ENCODE peak calls at places on chromosomes 1 and 21, in ten cellular contexts. B is left lung; A is lower lobe of right lung; Q is heart right ventricle; J is hepatocyte; W is uterus; L is CD8-positive, alpha-beta memory T cell; R is IMR-90; T is dorsolateral prefrontal cortex; V is pancreas. E is an unnamed sample.
A peak's percentile ranks its signal among the peaks of the same experiment; 100 is the strongest.

GRCh38 chr1:39625462-39626273 is 13.8 kb downstream of the HEYL start:
- DNase-seq in B (no peak), Q (peak; percentile 86), J (peak; percentile 79), A (peak; percentile 66), V (no peak), R (peak; percentile 53), L (no peak), T (peak; percentile 71), W (peak; percentile 94), E (peak; percentile 63)

GRCh38 chr1:237038211-237038610 is 3.8 kb upstream of the RYR2 start:
- DNase-seq in R (no peak), L (no peak), T (no peak), A (no peak), Q (no peak), B (no peak), J (no peak), W (no peak), V (no peak), E (no peak)

GRCh38 chr1:201649776-201650607 is 111.1 kb downstream of the NAV1 start:
- DNase-seq in A (peak; percentile 83), V (peak; percentile 91), T (peak; percentile 85), Q (peak; percentile 89), R (peak; percentile 70), W (peak; percentile 88), B (peak; percentile 93), L (no peak), J (peak; percentile 88), E (peak; percentile 63)

GRCh38 chr21:44916965-44917364 is 3.7 kb downstream of the ITGB2 start:
- DNase-seq in B (no peak), T (no peak), L (no peak), R (no peak), V (no peak), W (no peak), Q (no peak), J (no peak), A (no peak), E (no peak)

GRCh38 chr21:32392299-32392879 is 423 bp downstream of the URB1 start:
- DNase-seq in W (no peak), T (no peak), J (peak; percentile 19), L (no peak), V (no peak), R (no peak), Q (no peak), A (no peak), B (no peak), E (no peak)

GRCh38 chr1:30447701-30448100 is 275.7 kb downstream of the MATN1 start:
- DNase-seq in A (no peak), T (no peak), Q (no peak), V (no peak), R (no peak), L (no peak), B (no peak), W (no peak), J (no peak), E (no peak)

GRCh38 chr1:204445860-204446412 is 34.3 kb upstream of the PPP1R15B start:
- DNase-seq in A (no peak), T (no peak), W (no peak), B (no peak), Q (peak; percentile 43), R (peak; percentile 27), L (peak; percentile 64), V (peak; percentile 75), J (peak; percentile 51), E (no peak)

GRCh38 chr1:240385985-240386978 is 225.7 kb downstream of the GREM2 start:
- DNase-seq in B (no peak), A (no peak), V (no peak), R (peak; percentile 94), L (no peak), J (peak; percentile 24), W (no peak), Q (no peak), T (no peak), E (no peak)

GRCh38 chr1:225608014-225608796 is 44.7 kb downstream of the ENAH start:
- DNase-seq in R (no peak), W (no peak), B (no peak), L (no peak), Q (no peak), J (no peak), V (no peak), T (no peak), A (no peak), E (no peak)

GRCh38 chr1:16421201-16421600 is 16.0 kb downstream of the SPATA21 start:
- DNase-seq in Q (no peak), A (no peak), R (no peak), L (no peak), B (no peak), V (no peak), J (no peak), W (no peak), T (no peak), E (no peak)

GRCh38 chr1:1857096-1857703 is 33.7 kb downstream of the GNB1 start:
- DNase-seq in L (peak; percentile 8), R (no peak), W (no peak), V (no peak), Q (no peak), J (no peak), A (no peak), T (no peak), B (no peak), E (no peak)

GRCh38 chr21:45993210-45994085 is 11.9 kb downstream of the COL6A1 start:
- DNase-seq in T (peak; percentile 29), V (peak; percentile 38), A (peak; percentile 36), R (no peak), L (peak; percentile 40), J (no peak), W (peak; percentile 44), B (peak; percentile 57), Q (peak; percentile 41), E (peak; percentile 30)

GRCh38 chr1:241336335-241336734 is 20.7 kb downstream of the RGS7 start:
- DNase-seq in W (no peak), L (no peak), B (no peak), Q (no peak), R (peak; percentile 35), A (no peak), V (no peak), T (no peak), J (peak; percentile 10), E (no peak)

GRCh38 chr1:226360106-226360746 is 47.7 kb downstream of the PARP1 start:
- DNase-seq in Q (no peak), A (no peak), L (no peak), J (no peak), B (no peak), T (no peak), R (no peak), V (no peak), W (no peak), E (no peak)

GRCh38 chr1:150765229-150765976 is at the start of gene CTSS:
- DNase-seq in T (no peak), W (no peak), Q (no peak), R (peak; percentile 11), J (no peak), L (no peak), V (no peak), B (no peak), A (no peak), E (no peak)

GRCh38 chr1:150762559-150762958 is 3.0 kb downstream of the CTSS start:
- DNase-seq in T (no peak), B (no peak), V (no peak), R (no peak), W (no peak), J (no peak), Q (no peak), A (no peak), L (no peak), E (no peak)

GRCh38 chr1:150763018-150763417 is 2.6 kb downstream of the CTSS start:
- DNase-seq in A (no peak), W (no peak), J (no peak), R (no peak), T (no peak), Q (no peak), B (no peak), V (no peak), L (no peak), E (no peak)

GRCh38 chr1:150764617-150765090 is 924 bp downstream of the CTSS start:
- DNase-seq in V (no peak), B (no peak), R (peak; percentile 97), W (no peak), T (no peak), A (no peak), J (peak; percentile 16), Q (no peak), L (no peak), E (no peak)

GRCh38 chr1:150763631-150764223 is 1.9 kb downstream of the CTSS start:
- DNase-seq in L (no peak), B (no peak), V (no peak), A (no peak), T (no peak), Q (no peak), R (peak; percentile 15), W (no peak), J (no peak), E (no peak)
- H3K27ac ChIP-seq in L (no peak overlapping the region), B (peak overlapping the region; percentile 97), V (no peak overlapping the region), A (peak overlapping the region; percentile 88), T (no peak overlapping the region), Q (no peak overlapping the region), R (peak overlapping the region; percentile 15), W (no peak overlapping the region), J (peak overlapping the region; percentile 84), E (no peak overlapping the region)

GRCh38 chr1:166978795-166979194 is 3.5 kb upstream of the ILDR2 start:
- DNase-seq in A (no peak), L (no peak), T (no peak), B (no peak), V (no peak), J (no peak), Q (no peak), W (no peak), R (no peak), E (no peak)
- H3K27me3 ChIP-seq in A (peaks cover 11% of the 10 kb centered on the region), L (peaks cover 10% of the 10 kb centered on the region), T (no peaks in the 10 kb centered on the region), B (peaks cover 38% of the 10 kb centered on the region), V (no peaks in the 10 kb centered on the region), J (peaks cover 61% of the 10 kb centered on the region), Q (peaks cover 12% of the 10 kb centered on the region), W (no peaks in the 10 kb centered on the region), R (peaks cover 29% of the 10 kb centered on the region), E (peaks cover 10% of the 10 kb centered on the region)

GRCh38 chr21:34075760-34076159 is 2.4 kb downstream of the MRPS6 start:
- DNase-seq in Q (no peak), B (no peak), R (no peak), A (no peak), W (no peak), T (no peak), J (no peak), L (no peak), V (no peak), E (no peak)
- H3K27ac ChIP-seq in Q (no peak overlapping the region), B (no peak overlapping the region), R (no peak overlapping the region), A (peak overlapping the region; percentile 47), W (no peak overlapping the region), T (no peak overlapping the region), J (peak overlapping the region; percentile 92), L (peak overlapping the region; percentile 8), V (no peak overlapping the region), E (peak overlapping the region; percentile 61)

GRCh38 chr1:245245021-245245667 is 90.4 kb downstream of the KIF26B start:
- DNase-seq in V (peak; percentile 65), J (peak; percentile 53), T (no peak), W (no peak), R (no peak), B (no peak), L (no peak), Q (no peak), A (peak; percentile 57), E (no peak)
- H3K27me3 ChIP-seq in V (no peaks in the 10 kb centered on the region), J (no peaks in the 10 kb centered on the region), T (no peaks in the 10 kb centered on the region), W (no peaks in the 10 kb centered on the region), R (no peaks in the 10 kb centered on the region), B (peaks cover 57% of the 10 kb centered on the region), L (no peaks in the 10 kb centered on the region), Q (peaks cover 8% of the 10 kb centered on the region), A (no peaks in the 10 kb centered on the region), E (no peaks in the 10 kb centered on the region)

GRCh38 chr1:178937770-178938169 is 66.9 kb upstream of the ANGPTL1 start:
- DNase-seq in Q (no peak), T (no peak), W (peak; percentile 70), L (no peak), R (no peak), V (no peak), A (no peak), J (no peak), B (no peak), E (no peak)
- H3K27ac ChIP-seq in Q (peak overlapping the region; percentile 80), T (peak overlapping the region; percentile 55), W (peak overlapping the region; percentile 88), L (no peak overlapping the region), R (no peak overlapping the region), V (no peak overlapping the region), A (peak overlapping the region; percentile 53), J (no peak overlapping the region), B (no peak overlapping the region), E (peak overlapping the region; percentile 88)

E was measured in tibial nerve.